ENCODE peak calls at places on chromosomes 6 and 20, in five cellular contexts. U is IMR-90, C is K562, F is heart right ventricle, S is left ventricle myocardium inferior. A is an unnamed sample.

GRCh38 chr6:30679765-30680535 is 6.5 kb downstream of the PPP1R18 start:
- DNase-seq in U (no peak), C (peak; percentile 6), F (no peak), S (no peak), A (no peak)

GRCh38 chr6:26311385-26312095 is 53.5 kb upstream of the BTN3A2 start:
- DNase-seq in U (peak; percentile 73), C (peak; percentile 54), F (no peak), S (no peak), A (peak; percentile 72)

GRCh38 chr20:25178563-25179438 is 16.7 kb upstream of the ENTPD6 start:
- DNase-seq in U (peak; percentile 91), C (peak; percentile 36), F (no peak), S (no peak), A (peak; percentile 41)

GRCh38 chr6:154763650-154764049 is 30.4 kb downstream of the SCAF8 start:
- DNase-seq in U (peak; percentile 14), C (no peak), F (no peak), S (no peak), A (no peak)

GRCh38 chr6:125004198-125004597 is 42.0 kb downstream of the RNF217 start:
- DNase-seq in U (no peak), C (peak; percentile 74), F (peak; percentile 11), S (peak; percentile 25), A (no peak)

GRCh38 chr20:47535088-47535487 is 33.4 kb downstream of the NCOA3 start:
- DNase-seq in U (no peak), C (peak; percentile 14), F (no peak), S (no peak), A (peak; percentile 52)

GRCh38 chr20:44355503-44356352 is at the start of gene HNF4A:
- DNase-seq in U (no peak), C (peak; percentile 6), F (no peak), S (no peak), A (no peak)

GRCh38 chr6:26607434-26608230 is 10.9 kb downstream of the ABT1 start:
- DNase-seq in U (peak; percentile 58), C (peak; percentile 74), F (no peak), S (no peak), A (peak; percentile 51)

GRCh38 chr20:3980260-3981131 is 34.9 kb downstream of the RNF24 start:
- DNase-seq in U (peak; percentile 73), C (peak; percentile 62), F (no peak), S (peak; percentile 22), A (no peak)

GRCh38 chr20:2693996-2694471 is 1.5 kb downstream of the EBF4 start:
- DNase-seq in U (no peak), C (no peak), F (no peak), S (no peak), A (no peak)

GRCh38 chr6:31752739-31753319 is 9.6 kb upstream of the SAPCD1 start:
- DNase-seq in U (peak; percentile 90), C (no peak), F (no peak), S (no peak), A (no peak)

GRCh38 chr6:53361549-53362031 is 12.8 kb upstream of the ELOVL5 start:
- DNase-seq in U (peak; percentile 30), C (no peak), F (peak; percentile 31), S (no peak), A (peak; percentile 15)

GRCh38 chr6:107600111-107600510 is 110.2 kb downstream of the SOBP start:
- DNase-seq in U (no peak), C (no peak), F (no peak), S (no peak), A (peak; percentile 61)

GRCh38 chr6:34656378-34657036 is 40.1 kb downstream of the ILRUN start:
- DNase-seq in U (peak; percentile 90), C (peak; percentile 53), F (no peak), S (no peak), A (no peak)
- H3K4me3 ChIP-seq in U (peak overlapping the region; percentile 58), C (no peak overlapping the region), F (peak overlapping the region; percentile 54), S (peak overlapping the region; percentile 59), A (no peak overlapping the region)

GRCh38 chr20:41425180-41425884 is 58.7 kb upstream of the EMILIN3 start:
- DNase-seq in U (peak; percentile 22), C (peak; percentile 77), F (no peak), S (no peak), A (no peak)

GRCh38 chr20:41424025-41424424 is 57.4 kb upstream of the EMILIN3 start:
- DNase-seq in U (no peak), C (peak; percentile 41), F (no peak), S (no peak), A (no peak)

GRCh38 chr20:41423026-41423425 is 56.4 kb upstream of the EMILIN3 start:
- DNase-seq in U (peak; percentile 21), C (no peak), F (no peak), S (no peak), A (no peak)

GRCh38 chr20:41426361-41426900 is 59.8 kb upstream of the EMILIN3 start:
- DNase-seq in U (no peak), C (no peak), F (no peak), S (no peak), A (no peak)

DNA sequence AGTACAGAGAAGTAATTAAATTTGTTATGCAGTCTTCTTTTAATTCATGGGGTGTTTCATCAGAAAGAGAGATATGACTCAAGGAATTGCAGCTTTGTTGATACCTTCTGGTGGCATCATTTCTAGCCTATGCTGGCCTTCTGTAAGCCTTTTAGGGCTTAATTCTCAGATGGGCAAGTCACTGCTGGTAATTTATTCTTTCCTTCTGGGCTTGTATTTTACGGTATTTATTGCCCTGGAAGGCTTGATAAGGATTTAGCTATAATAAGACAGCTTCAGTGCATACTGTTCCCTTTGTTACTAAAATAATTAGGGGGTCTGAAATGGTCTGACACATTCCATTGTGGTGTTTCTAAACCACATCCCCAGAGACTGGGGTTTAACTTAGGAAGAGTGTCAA is 57.9 kb upstream of the EMILIN3 start:
- DNase-seq in U (peak; percentile 13), C (no peak), F (no peak), S (no peak), A (no peak)
- H3K4me1 ChIP-seq in U (peaks cover 15% of the 10 kb centered on the region), C (peaks cover 4% of the 10 kb centered on the region), F (peaks cover 18% of the 10 kb centered on the region), S (peaks cover 42% of the 10 kb centered on the region), A (no peaks in the 10 kb centered on the region)

GRCh38 chr6:33985333-33985751 is 160.5 kb downstream of the GRM4 start:
- DNase-seq in U (no peak), C (no peak), F (no peak), S (no peak), A (peak; percentile 6)
- H3K4me3 ChIP-seq in U (no peak overlapping the region), C (no peak overlapping the region), F (no peak overlapping the region), S (no peak overlapping the region), A (no peak overlapping the region)

GRCh38 chr6:35040398-35040797 is 100.7 kb downstream of the TCP11 start:
- DNase-seq in U (no peak), C (no peak), F (no peak), S (no peak), A (no peak)
- H3K4me1 ChIP-seq in U (peaks cover 16% of the 10 kb centered on the region), C (no peaks in the 10 kb centered on the region), F (peaks cover 90% of the 10 kb centered on the region), S (peaks cover 94% of the 10 kb centered on the region), A (peaks cover 34% of the 10 kb centered on the region)

DNA sequence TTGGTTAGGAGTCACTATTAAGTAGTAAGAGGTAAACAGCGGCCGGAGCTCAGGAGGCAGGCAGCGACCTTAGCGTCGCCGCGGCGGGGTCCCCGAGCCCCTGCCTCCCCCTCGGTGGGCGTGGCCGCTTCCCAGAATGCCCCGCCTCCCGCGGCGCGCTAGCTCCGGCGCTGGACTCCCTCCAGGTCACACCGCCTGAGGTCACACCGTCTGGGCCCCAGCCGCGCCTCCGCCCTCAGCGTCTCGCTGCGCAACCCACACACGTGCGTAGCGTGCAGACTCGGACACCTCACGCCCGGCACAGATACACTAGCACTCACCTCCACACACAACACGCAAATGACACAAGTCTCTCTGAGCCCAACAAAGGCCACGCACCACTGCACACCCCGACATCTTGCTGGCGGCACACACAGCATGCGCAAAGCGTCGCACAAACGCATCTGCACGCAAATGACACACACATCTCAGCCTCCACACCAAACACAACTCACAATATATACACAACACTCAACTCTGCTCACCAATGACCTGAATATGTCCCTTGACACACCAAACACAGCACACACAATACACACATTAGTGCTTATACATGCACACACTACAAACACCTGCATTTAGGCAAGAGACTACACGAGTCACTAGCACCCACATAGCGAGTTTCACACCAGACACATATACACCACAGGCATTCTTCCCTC is 17.6 kb upstream of the CDKN1A start:
- DNase-seq in U (no peak), C (peak; percentile 93), F (peak; percentile 75), S (peak; percentile 68), A (no peak)
- H3K4me3 ChIP-seq in U (no peak overlapping the region), C (peak overlapping the region; percentile 23), F (peak overlapping the region; percentile 28), S (peak overlapping the region; percentile 47), A (no peak overlapping the region)

DNA sequence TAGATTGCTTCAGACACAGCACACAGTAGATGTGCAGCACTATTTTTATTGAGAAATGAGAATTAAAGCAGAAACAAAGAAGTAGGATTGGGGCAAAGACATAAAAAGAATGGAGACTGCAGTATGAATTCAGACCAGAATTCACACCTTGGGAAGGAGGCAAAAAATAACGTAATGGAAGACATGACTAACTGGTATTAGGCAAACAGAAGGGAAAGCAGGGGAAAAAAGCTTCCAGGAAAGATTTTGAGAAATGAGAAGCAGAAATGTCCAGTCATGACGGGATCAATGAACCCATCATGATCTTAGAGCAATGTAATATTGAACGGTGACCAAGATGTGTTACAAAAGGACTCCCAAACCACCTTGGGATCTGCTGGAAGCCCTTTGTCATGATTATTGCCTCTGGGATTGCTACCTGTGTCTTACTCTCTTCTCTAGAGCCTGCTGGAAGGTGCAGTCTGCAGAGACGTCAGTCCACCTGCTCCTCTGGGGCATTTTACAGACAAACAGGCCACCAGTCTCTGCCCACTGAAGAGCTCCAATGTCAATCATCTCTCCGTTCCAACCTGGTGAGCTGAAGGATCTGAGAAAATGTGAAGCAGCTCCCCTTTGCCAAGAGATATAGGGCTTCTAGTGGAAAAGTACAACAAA is 8.7 kb downstream of the NUDT3 start:
- DNase-seq in U (no peak), C (no peak), F (no peak), S (no peak), A (no peak)
- H3K4me1 ChIP-seq in U (peaks cover 11% of the 10 kb centered on the region), C (peaks cover 5% of the 10 kb centered on the region), F (peaks cover 56% of the 10 kb centered on the region), S (peaks cover 82% of the 10 kb centered on the region), A (peaks cover 36% of the 10 kb centered on the region)

GRCh38 chr6:108757357-108757756 is 90.9 kb upstream of the ARMC2 start:
- DNase-seq in U (no peak), C (no peak), F (no peak), S (no peak), A (no peak)
- H3K4me3 ChIP-seq in U (no peak overlapping the region), C (no peak overlapping the region), F (no peak overlapping the region), S (no peak overlapping the region), A (no peak overlapping the region)

GRCh38 chr6:14316911-14317535 is 199.5 kb downstream of the CD83 start:
- DNase-seq in U (no peak), C (no peak), F (no peak), S (no peak), A (no peak)
- H3K4me1 ChIP-seq in U (peaks cover 6% of the 10 kb centered on the region), C (no peaks in the 10 kb centered on the region), F (no peaks in the 10 kb centered on the region), S (no peaks in the 10 kb centered on the region), A (no peaks in the 10 kb centered on the region)